ENCODE peak calls at places on chromosome X, in eight cellular contexts. One of them, this sample, is unnamed.

GRCh38 chrX:7316887-7317286 is 168.9 kb upstream of the PUDP start:
- DNase-seq in lower leg skin: no peak
- DNase-seq in type B pancreatic cell: no peak
- DNase-seq in GM10248: no peak
- DNase-seq in IMR-90: peak
- DNase-seq in MCF 10A: peak
- DNase-seq in tibial artery: no peak
- DNase-seq in GM13976: no peak
- DNase-seq in this sample: no peak

GRCh38 chrX:50470103-50471031 is at the start of gene DGKK:
- DNase-seq in lower leg skin: no peak
- DNase-seq in type B pancreatic cell: peak
- DNase-seq in GM10248: peak
- DNase-seq in IMR-90: no peak
- DNase-seq in MCF 10A: no peak
- DNase-seq in tibial artery: no peak
- DNase-seq in GM13976: no peak
- DNase-seq in this sample: no peak

GRCh38 chrX:8179653-8180052 is 8.6 kb upstream of the VCX2 start:
- DNase-seq in lower leg skin: no peak
- DNase-seq in type B pancreatic cell: no peak
- DNase-seq in GM10248: no peak
- DNase-seq in IMR-90: no peak
- DNase-seq in MCF 10A: peak
- DNase-seq in tibial artery: no peak
- DNase-seq in GM13976: no peak
- DNase-seq in this sample: no peak

GRCh38 chrX:135416546-135416945 is 5.2 kb upstream of the SMIM10L2A start:
- DNase-seq in lower leg skin: no peak
- DNase-seq in type B pancreatic cell: no peak
- DNase-seq in GM10248: no peak
- DNase-seq in IMR-90: no peak
- DNase-seq in MCF 10A: peak
- DNase-seq in tibial artery: no peak
- DNase-seq in GM13976: no peak
- DNase-seq in this sample: no peak

GRCh38 chrX:18654873-18655836 is 16.8 kb downstream of the RS1 start:
- DNase-seq in lower leg skin: no peak
- DNase-seq in type B pancreatic cell: no peak
- DNase-seq in GM10248: no peak
- DNase-seq in IMR-90: no peak
- DNase-seq in MCF 10A: no peak
- DNase-seq in tibial artery: no peak
- DNase-seq in GM13976: no peak
- DNase-seq in this sample: no peak

GRCh38 chrX:131330735-131331134 is 41.6 kb upstream of the IGSF1 start:
- DNase-seq in lower leg skin: no peak
- DNase-seq in type B pancreatic cell: no peak
- DNase-seq in GM10248: no peak
- DNase-seq in IMR-90: no peak
- DNase-seq in MCF 10A: no peak
- DNase-seq in tibial artery: no peak
- DNase-seq in GM13976: no peak
- DNase-seq in this sample: no peak

GRCh38 chrX:41047878-41048534 is 37.2 kb upstream of the USP9X start:
- DNase-seq in lower leg skin: peak
- DNase-seq in type B pancreatic cell: no peak
- DNase-seq in GM10248: no peak
- DNase-seq in IMR-90: no peak
- DNase-seq in MCF 10A: no peak
- DNase-seq in tibial artery: no peak
- DNase-seq in GM13976: no peak
- DNase-seq in this sample: no peak

GRCh38 chrX:46637937-46638336 is 64.4 kb downstream of the CHST7 start:
- DNase-seq in lower leg skin: no peak
- DNase-seq in type B pancreatic cell: no peak
- DNase-seq in GM10248: peak
- DNase-seq in IMR-90: peak
- DNase-seq in MCF 10A: no peak
- DNase-seq in tibial artery: no peak
- DNase-seq in GM13976: no peak
- DNase-seq in this sample: no peak

GRCh38 chrX:112839856-112840255 is 775 bp downstream of the AMOT start:
- DNase-seq in lower leg skin: no peak
- DNase-seq in type B pancreatic cell: no peak
- DNase-seq in GM10248: no peak
- DNase-seq in IMR-90: no peak
- DNase-seq in MCF 10A: no peak
- DNase-seq in tibial artery: no peak
- DNase-seq in GM13976: no peak
- DNase-seq in this sample: no peak

GRCh38 chrX:136147320-136147901 is at the start of gene FHL1:
- DNase-seq in lower leg skin: peak
- DNase-seq in type B pancreatic cell: no peak
- DNase-seq in GM10248: peak
- DNase-seq in IMR-90: peak
- DNase-seq in MCF 10A: peak
- DNase-seq in tibial artery: peak
- DNase-seq in GM13976: peak
- DNase-seq in this sample: no peak

GRCh38 chrX:154317391-154318000 is 21.9 kb downstream of the TKTL1 start:
- DNase-seq in lower leg skin: no peak
- DNase-seq in type B pancreatic cell: no peak
- DNase-seq in GM10248: no peak
- DNase-seq in IMR-90: peak
- DNase-seq in MCF 10A: peak
- DNase-seq in tibial artery: no peak
- DNase-seq in GM13976: no peak
- DNase-seq in this sample: no peak

GRCh38 chrX:41382699-41383645 is 49.0 kb downstream of the DDX3X start:
- DNase-seq in lower leg skin: no peak
- DNase-seq in type B pancreatic cell: no peak
- DNase-seq in GM10248: no peak
- DNase-seq in IMR-90: peak
- DNase-seq in MCF 10A: peak
- DNase-seq in tibial artery: no peak
- DNase-seq in GM13976: no peak
- DNase-seq in this sample: no peak

GRCh38 chrX:135396109-135396508 is 25.6 kb upstream of the SMIM10L2A start:
- DNase-seq in lower leg skin: no peak
- DNase-seq in type B pancreatic cell: no peak
- DNase-seq in GM10248: no peak
- DNase-seq in IMR-90: peak
- DNase-seq in MCF 10A: peak
- DNase-seq in tibial artery: no peak
- DNase-seq in GM13976: no peak
- DNase-seq in this sample: no peak

GRCh38 chrX:8981742-8982141 is 52.2 kb downstream of the FAM9B start:
- DNase-seq in lower leg skin: no peak
- DNase-seq in type B pancreatic cell: no peak
- DNase-seq in GM10248: no peak
- DNase-seq in IMR-90: peak
- DNase-seq in MCF 10A: no peak
- DNase-seq in tibial artery: no peak
- DNase-seq in GM13976: no peak
- DNase-seq in this sample: no peak

GRCh38 chrX:116239944-116240391 is 69.4 kb downstream of the AGTR2 start:
- DNase-seq in lower leg skin: no peak
- DNase-seq in type B pancreatic cell: no peak
- DNase-seq in GM10248: no peak
- DNase-seq in IMR-90: no peak
- DNase-seq in MCF 10A: peak
- DNase-seq in tibial artery: no peak
- DNase-seq in GM13976: no peak
- DNase-seq in this sample: no peak

GRCh38 chrX:101051549-101052302 is at the start of gene TRMT2B:
- DNase-seq in lower leg skin: peak
- DNase-seq in type B pancreatic cell: peak
- DNase-seq in GM10248: peak
- DNase-seq in IMR-90: peak
- DNase-seq in MCF 10A: peak
- DNase-seq in tibial artery: peak
- DNase-seq in GM13976: peak
- DNase-seq in this sample: peak

GRCh38 chrX:150635952-150636351 is 57.2 kb upstream of the MTMR1 start:
- DNase-seq in lower leg skin: no peak
- DNase-seq in type B pancreatic cell: no peak
- DNase-seq in GM10248: peak
- DNase-seq in IMR-90: peak
- DNase-seq in MCF 10A: peak
- DNase-seq in tibial artery: no peak
- DNase-seq in GM13976: peak
- DNase-seq in this sample: no peak

DNA sequence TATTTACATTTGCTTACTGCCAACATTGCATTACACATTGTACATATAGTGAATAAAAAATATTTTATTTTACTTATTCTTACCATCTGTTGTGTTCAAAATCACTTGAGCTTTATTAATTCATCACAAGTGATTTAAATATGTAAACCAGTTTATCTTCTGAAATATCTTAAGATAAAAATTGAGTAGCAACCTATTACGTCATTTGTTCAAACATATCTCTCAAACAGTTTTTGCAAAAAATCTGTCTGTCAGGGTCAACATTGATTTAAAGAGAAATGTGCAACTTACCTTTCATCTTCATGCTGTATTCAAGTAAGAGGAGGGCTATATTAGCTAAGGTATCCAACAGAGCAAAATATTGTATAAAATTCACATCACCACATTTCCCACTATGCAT is 610.1 kb downstream of the PCDH19 start:
- DNase-seq in lower leg skin: no peak
- DNase-seq in type B pancreatic cell: no peak
- DNase-seq in GM10248: no peak
- DNase-seq in IMR-90: no peak
- DNase-seq in MCF 10A: no peak
- DNase-seq in tibial artery: no peak
- DNase-seq in GM13976: no peak
- DNase-seq in this sample: no peak
- TF ChIP-seq CTCF in lower leg skin: no peak
- TF ChIP-seq CTCF in type B pancreatic cell: no peak
- TF ChIP-seq CTCF in GM10248: no peak
- TF ChIP-seq CTCF in IMR-90: no peak
- TF ChIP-seq CTCF in MCF 10A: no peak
- TF ChIP-seq CTCF in tibial artery: no peak
- TF ChIP-seq CTCF in GM13976: no peak
- TF ChIP-seq CTCF in this sample: no peak

GRCh38 chrX:88135735-88136134 is 611.3 kb upstream of the CPXCR1 start:
- DNase-seq in lower leg skin: no peak
- DNase-seq in type B pancreatic cell: no peak
- DNase-seq in GM10248: no peak
- DNase-seq in IMR-90: no peak
- DNase-seq in MCF 10A: peak
- DNase-seq in tibial artery: no peak
- DNase-seq in GM13976: no peak
- DNase-seq in this sample: no peak
- TF ChIP-seq CTCF in lower leg skin: no peak
- TF ChIP-seq CTCF in type B pancreatic cell: peak
- TF ChIP-seq CTCF in GM10248: peak
- TF ChIP-seq CTCF in IMR-90: peak
- TF ChIP-seq CTCF in MCF 10A: peak
- TF ChIP-seq CTCF in tibial artery: no peak
- TF ChIP-seq CTCF in GM13976: no peak
- TF ChIP-seq CTCF in this sample: no peak

GRCh38 chrX:74521961-74522833 is 92.2 kb downstream of the RLIM start:
- DNase-seq in lower leg skin: peak
- DNase-seq in type B pancreatic cell: no peak
- DNase-seq in GM10248: no peak
- DNase-seq in IMR-90: peak
- DNase-seq in MCF 10A: no peak
- DNase-seq in tibial artery: no peak
- DNase-seq in GM13976: no peak
- DNase-seq in this sample: no peak

GRCh38 chrX:74520896-74521295 is 93.5 kb downstream of the RLIM start:
- DNase-seq in lower leg skin: peak
- DNase-seq in type B pancreatic cell: no peak
- DNase-seq in GM10248: no peak
- DNase-seq in IMR-90: no peak
- DNase-seq in MCF 10A: no peak
- DNase-seq in tibial artery: no peak
- DNase-seq in GM13976: no peak
- DNase-seq in this sample: no peak

GRCh38 chrX:74523224-74523623 is 91.2 kb downstream of the RLIM start:
- DNase-seq in lower leg skin: no peak
- DNase-seq in type B pancreatic cell: no peak
- DNase-seq in GM10248: no peak
- DNase-seq in IMR-90: no peak
- DNase-seq in MCF 10A: no peak
- DNase-seq in tibial artery: no peak
- DNase-seq in GM13976: no peak
- DNase-seq in this sample: no peak

GRCh38 chrX:74519870-74520269 is 94.6 kb downstream of the RLIM start:
- DNase-seq in lower leg skin: peak
- DNase-seq in type B pancreatic cell: no peak
- DNase-seq in GM10248: no peak
- DNase-seq in IMR-90: no peak
- DNase-seq in MCF 10A: no peak
- DNase-seq in tibial artery: no peak
- DNase-seq in GM13976: no peak
- DNase-seq in this sample: no peak

GRCh38 chrX:74520291-74520690 is 94.1 kb downstream of the RLIM start:
- DNase-seq in lower leg skin: no peak
- DNase-seq in type B pancreatic cell: no peak
- DNase-seq in GM10248: no peak
- DNase-seq in IMR-90: no peak
- DNase-seq in MCF 10A: no peak
- DNase-seq in tibial artery: no peak
- DNase-seq in GM13976: no peak
- DNase-seq in this sample: no peak
- TF ChIP-seq CTCF in lower leg skin: no peak
- TF ChIP-seq CTCF in type B pancreatic cell: no peak
- TF ChIP-seq CTCF in GM10248: no peak
- TF ChIP-seq CTCF in IMR-90: no peak
- TF ChIP-seq CTCF in MCF 10A: no peak
- TF ChIP-seq CTCF in tibial artery: no peak
- TF ChIP-seq CTCF in GM13976: no peak
- TF ChIP-seq CTCF in this sample: no peak

GRCh38 chrX:38262715-38263620 is 42.3 kb upstream of the SRPX start:
- DNase-seq in lower leg skin: no peak
- DNase-seq in type B pancreatic cell: no peak
- DNase-seq in GM10248: no peak
- DNase-seq in IMR-90: peak
- DNase-seq in MCF 10A: no peak
- DNase-seq in tibial artery: no peak
- DNase-seq in GM13976: no peak
- DNase-seq in this sample: no peak

GRCh38 chrX:38256019-38256418 is 35.3 kb upstream of the SRPX start:
- DNase-seq in lower leg skin: no peak
- DNase-seq in type B pancreatic cell: no peak
- DNase-seq in GM10248: no peak
- DNase-seq in IMR-90: no peak
- DNase-seq in MCF 10A: no peak
- DNase-seq in tibial artery: no peak
- DNase-seq in GM13976: no peak
- DNase-seq in this sample: no peak

DNA sequence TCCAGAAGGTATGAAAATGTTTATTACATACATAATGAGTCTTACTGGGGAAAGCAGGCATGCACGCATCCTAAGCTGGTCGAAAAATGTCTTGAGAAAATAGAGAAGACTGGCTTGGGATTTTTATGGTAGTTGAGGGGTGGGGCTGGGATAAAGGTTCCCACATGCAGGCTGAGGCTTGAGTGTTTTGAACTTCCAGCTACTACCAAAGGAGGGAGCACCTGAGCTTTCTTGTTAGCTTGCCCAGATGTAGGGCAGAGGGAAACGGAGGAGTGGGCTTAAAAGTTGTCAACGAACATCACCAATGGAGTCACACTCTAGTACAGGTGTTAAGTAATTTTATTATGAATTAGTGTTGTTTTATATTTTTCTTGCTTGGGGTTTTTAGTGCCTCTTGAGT is 39.6 kb upstream of the SRPX start:
- DNase-seq in lower leg skin: no peak
- DNase-seq in type B pancreatic cell: no peak
- DNase-seq in GM10248: peak
- DNase-seq in IMR-90: peak
- DNase-seq in MCF 10A: peak
- DNase-seq in tibial artery: no peak
- DNase-seq in GM13976: peak
- DNase-seq in this sample: no peak
- TF ChIP-seq CTCF in lower leg skin: no peak
- TF ChIP-seq CTCF in type B pancreatic cell: peak
- TF ChIP-seq CTCF in GM10248: peak
- TF ChIP-seq CTCF in IMR-90: peak
- TF ChIP-seq CTCF in MCF 10A: peak
- TF ChIP-seq CTCF in tibial artery: no peak
- TF ChIP-seq CTCF in GM13976: peak
- TF ChIP-seq CTCF in this sample: no peak